ENCODE peak calls at places on chromosome 17, in nine cellular contexts. S is uterus, E is tibial nerve, H is thoracic aorta, M is osteoblast, I is fibroblast of lung, B is aorta, Z is lung, F is small intestine. A is an unnamed sample.

GRCh38 chr17:62626719-62627218 is 701 bp upstream of the MRC2 start:
- DNase-seq in F (no peak), I (peak; percentile 93), B (peak; percentile 80), E (peak; percentile 63), S (peak; percentile 85), Z (peak; percentile 44), M (peak; percentile 95), H (no peak), A (no peak)

GRCh38 chr17:6666077-6666521 is 14.5 kb downstream of the C17orf100 start:
- DNase-seq in Z (peak; percentile 75), E (peak; percentile 60), B (peak; percentile 82), S (peak; percentile 65), I (peak; percentile 84), F (peak; percentile 74), H (no peak), M (peak; percentile 91), A (no peak)

GRCh38 chr17:56009795-56010715 is 143.2 kb upstream of the ANKFN1 start:
- DNase-seq in I (no peak), M (no peak), F (no peak), E (no peak), B (no peak), Z (no peak), H (no peak), S (no peak), A (no peak)

GRCh38 chr17:40317345-40317873 is 8.4 kb downstream of the RARA start:
- DNase-seq in S (peak; percentile 72), B (no peak), F (peak; percentile 62), H (no peak), Z (no peak), I (peak; percentile 65), M (peak; percentile 94), E (no peak), A (no peak)

GRCh38 chr17:77409282-77410161 is 268.8 kb downstream of the SEC14L1 start:
- DNase-seq in M (no peak), B (peak; percentile 96), F (no peak), S (peak; percentile 89), I (peak; percentile 83), E (no peak), H (peak; percentile 71), Z (no peak), A (no peak)

GRCh38 chr17:35684046-35684802 is 47.2 kb upstream of the RASL10B start:
- DNase-seq in I (peak; percentile 25), M (peak; percentile 79), Z (no peak), S (no peak), H (no peak), B (no peak), F (no peak), E (no peak), A (no peak)

GRCh38 chr17:64213995-64214507 is 49.0 kb downstream of the TEX2 start:
- DNase-seq in M (no peak), E (no peak), F (no peak), H (no peak), I (no peak), Z (no peak), B (no peak), S (no peak), A (no peak)

GRCh38 chr17:63066158-63066808 is 100.2 kb downstream of the TANC2 start:
- DNase-seq in S (no peak), E (no peak), M (no peak), I (no peak), Z (no peak), H (no peak), B (no peak), F (no peak), A (no peak)

GRCh38 chr17:81303385-81303784 is 8.3 kb upstream of the SLC38A10 start:
- DNase-seq in B (no peak), F (no peak), S (no peak), H (no peak), E (no peak), Z (no peak), I (no peak), M (no peak), A (no peak)

GRCh38 chr17:75518201-75518600 is 1.9 kb downstream of the TSEN54 start:
- DNase-seq in Z (no peak), B (no peak), I (no peak), E (no peak), M (no peak), F (peak; percentile 58), H (no peak), S (no peak), A (no peak)

GRCh38 chr17:81402530-81402941 is 7.3 kb downstream of the BAHCC1 start:
- DNase-seq in I (no peak), Z (no peak), F (no peak), B (no peak), E (no peak), S (no peak), M (no peak), H (no peak), A (no peak)

GRCh38 chr17:78839173-78839761 is 1.3 kb downstream of the USP36 start:
- DNase-seq in E (no peak), M (peak; percentile 90), B (no peak), Z (no peak), S (no peak), F (peak; percentile 36), H (no peak), I (no peak), A (no peak)

GRCh38 chr17:58399974-58400373 is 17.4 kb downstream of the RNF43 start:
- DNase-seq in E (no peak), H (no peak), F (peak; percentile 73), B (no peak), M (no peak), Z (no peak), S (no peak), I (no peak), A (no peak)
- H3K4me1 ChIP-seq in E (no peaks in the 10 kb centered on the region), H (no peaks in the 10 kb centered on the region), F (no peaks in the 10 kb centered on the region), B (no peaks in the 10 kb centered on the region), M (peaks cover 15% of the 10 kb centered on the region), Z (no peaks in the 10 kb centered on the region), S (no peaks in the 10 kb centered on the region), I (no peaks in the 10 kb centered on the region), A (peaks cover 54% of the 10 kb centered on the region)

GRCh38 chr17:1039511-1040215 is 42.7 kb downstream of the TIMM22 start:
- DNase-seq in I (no peak), M (no peak), H (no peak), B (peak; percentile 86), Z (peak; percentile 63), S (peak; percentile 58), E (peak; percentile 66), F (peak; percentile 13), A (no peak)
- H3K27ac ChIP-seq in I (no peak overlapping the region), M (no peak overlapping the region), H (no peak overlapping the region), B (no peak overlapping the region), Z (peak overlapping the region; percentile 92), S (peak overlapping the region; percentile 60), E (peak overlapping the region; percentile 85), F (no peak overlapping the region), A (no peak overlapping the region)

GRCh38 chr17:59440757-59441458 is 109.5 kb downstream of the YPEL2 start:
- DNase-seq in F (peak; percentile 87), M (peak; percentile 86), S (peak; percentile 96), E (peak; percentile 99), B (peak; percentile 91), I (peak; percentile 89), H (peak; percentile 96), Z (peak; percentile 89), A (peak; percentile 82)
- H3K4me3 ChIP-seq in F (no peak overlapping the region), M (peak overlapping the region; percentile 23), S (no peak overlapping the region), E (no peak overlapping the region), B (no peak overlapping the region), I (no peak overlapping the region), H (peak overlapping the region; percentile 52), Z (no peak overlapping the region), A (no peak overlapping the region)

DNA sequence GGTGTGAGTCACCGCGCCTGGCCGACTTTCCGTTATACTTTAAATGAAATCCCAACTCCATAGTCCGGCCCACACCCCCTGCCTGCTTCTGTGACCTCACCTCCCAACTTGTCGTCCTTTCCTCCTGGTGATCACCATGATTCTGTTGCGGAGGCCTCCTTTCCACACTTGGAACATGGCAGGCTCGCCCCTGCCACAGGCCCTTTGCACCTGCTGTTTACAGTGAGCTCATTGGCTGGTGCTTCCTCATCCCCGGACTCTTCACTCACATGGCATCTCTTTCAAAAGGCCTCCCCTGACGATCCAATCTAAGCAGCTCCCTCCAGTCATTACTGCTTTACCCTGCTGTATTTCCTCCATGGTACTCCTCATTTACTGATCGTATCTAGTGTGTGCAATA is 64.6 kb downstream of the RAP1GAP2 start:
- DNase-seq in Z (no peak), B (no peak), I (no peak), M (no peak), E (no peak), F (no peak), H (no peak), S (no peak), A (no peak)
- H3K4me1 ChIP-seq in Z (no peaks in the 10 kb centered on the region), B (no peaks in the 10 kb centered on the region), I (no peaks in the 10 kb centered on the region), M (no peaks in the 10 kb centered on the region), E (no peaks in the 10 kb centered on the region), F (peaks cover 3% of the 10 kb centered on the region), H (no peaks in the 10 kb centered on the region), S (no peaks in the 10 kb centered on the region), A (no peaks in the 10 kb centered on the region)

GRCh38 chr17:48293319-48294192 is 136.5 kb downstream of the SKAP1 start:
- DNase-seq in Z (no peak), E (no peak), H (no peak), B (no peak), S (no peak), M (no peak), F (no peak), I (no peak), A (no peak)
- H3K27ac ChIP-seq in Z (no peak overlapping the region), E (no peak overlapping the region), H (no peak overlapping the region), B (no peak overlapping the region), S (no peak overlapping the region), M (no peak overlapping the region), F (no peak overlapping the region), I (no peak overlapping the region), A (no peak overlapping the region)

GRCh38 chr17:8745586-8746500 is 1.2 kb upstream of the CCDC42 start:
- DNase-seq in I (peak; percentile 38), M (peak; percentile 97), E (peak; percentile 65), B (peak; percentile 96), Z (peak; percentile 70), S (peak; percentile 64), H (peak; percentile 44), F (peak; percentile 20), A (no peak)
- H3K4me3 ChIP-seq in I (peak overlapping the region; percentile 63), M (peak overlapping the region; percentile 79), E (peak overlapping the region; percentile 84), B (peak overlapping the region; percentile 21), Z (peak overlapping the region; percentile 36), S (peak overlapping the region; percentile 65), H (peak overlapping the region; percentile 86), F (peak overlapping the region; percentile 40), A (peak overlapping the region; percentile 32)

DNA sequence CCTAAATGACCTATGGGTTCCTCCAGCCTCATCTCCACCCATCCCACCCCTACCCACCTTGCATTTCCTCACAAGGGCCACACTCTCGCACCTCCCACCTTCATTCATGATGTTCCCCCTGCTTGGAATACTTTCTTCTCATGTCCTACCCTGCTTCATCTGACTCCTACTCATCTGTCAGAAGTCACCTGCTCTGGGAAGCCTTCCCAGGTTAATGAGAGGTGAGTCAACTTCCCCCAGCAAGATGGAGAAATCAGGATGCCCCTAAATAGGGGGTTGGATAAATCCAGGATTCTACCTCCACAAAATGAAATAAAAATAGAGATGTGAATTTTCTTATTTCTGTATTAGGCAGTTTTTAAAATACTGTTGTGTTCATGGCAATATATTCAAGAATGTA is 51.0 kb upstream of the WSB1 start:
- DNase-seq in E (no peak), I (no peak), H (no peak), S (no peak), Z (no peak), F (no peak), B (no peak), M (peak; percentile 36), A (no peak)
- H3K4me1 ChIP-seq in E (peaks cover 28% of the 10 kb centered on the region), I (peaks cover 11% of the 10 kb centered on the region), H (peaks cover 16% of the 10 kb centered on the region), S (peaks cover 5% of the 10 kb centered on the region), Z (peaks cover 23% of the 10 kb centered on the region), F (peaks cover 3% of the 10 kb centered on the region), B (no peaks in the 10 kb centered on the region), M (peaks cover 31% of the 10 kb centered on the region), A (peaks cover 50% of the 10 kb centered on the region)

GRCh38 chr17:45997624-45998023 is 1.4 kb upstream of the STH start:
- DNase-seq in F (no peak), Z (no peak), S (no peak), I (peak; percentile 31), H (no peak), E (no peak), M (peak; percentile 90), B (no peak), A (no peak)
- H3K27ac ChIP-seq in F (no peak overlapping the region), Z (no peak overlapping the region), S (no peak overlapping the region), I (no peak overlapping the region), H (no peak overlapping the region), E (no peak overlapping the region), M (no peak overlapping the region), B (no peak overlapping the region), A (no peak overlapping the region)

A was measured in RWPE2.